ENCODE peak calls at places on chromosome 6, in six cellular contexts. D is GM12865, C is fibroblast of the aortic adventitia, X is A673, A is stomach, M is colonic mucosa. L is an unnamed sample.

GRCh38 chr6:17600527-17601388 is 656 bp downstream of the FAM8A1 start:
- DNase-seq in D (peak), C (peak), X (peak), A (peak), M (peak), L (peak)

GRCh38 chr6:29647927-29648642 is 8.8 kb upstream of the MOG start:
- DNase-seq in D (no peak), C (peak), X (peak), A (no peak), M (no peak), L (peak)

GRCh38 chr6:94362061-94362864 is 942.9 kb upstream of the EPHA7 start:
- DNase-seq in D (no peak), C (no peak), X (no peak), A (no peak), M (no peak), L (no peak)

GRCh38 chr6:53799340-53799739 is 4.5 kb downstream of the LRRC1 start:
- DNase-seq in D (no peak), C (no peak), X (no peak), A (no peak), M (no peak), L (peak)

GRCh38 chr6:16688984-16689636 is 72.2 kb downstream of the ATXN1 start:
- DNase-seq in D (no peak), C (peak), X (no peak), A (no peak), M (no peak), L (peak)

GRCh38 chr6:82097676-82098075 is 149.9 kb downstream of the IBTK start:
- DNase-seq in D (no peak), C (no peak), X (no peak), A (no peak), M (no peak), L (no peak)

GRCh38 chr6:129859524-129859923 is 1.6 kb downstream of the TMEM244 start:
- DNase-seq in D (no peak), C (peak), X (no peak), A (no peak), M (no peak), L (peak)

GRCh38 chr6:45783716-45784115 is 231.9 kb downstream of the CLIC5 start:
- DNase-seq in D (no peak), C (no peak), X (no peak), A (no peak), M (no peak), L (no peak)

GRCh38 chr6:43951063-43951755 is 176.0 kb downstream of the MRPL14 start:
- DNase-seq in D (peak), C (no peak), X (no peak), A (peak), M (peak), L (no peak)

GRCh38 chr6:118668761-118669411 is 17.5 kb upstream of the CEP85L start:
- DNase-seq in D (no peak), C (peak), X (no peak), A (no peak), M (no peak), L (peak)

GRCh38 chr6:106339334-106340029 is 13.9 kb upstream of the ATG5 start:
- DNase-seq in D (peak), C (peak), X (peak), A (peak), M (peak), L (peak)

GRCh38 chr6:161272600-161273355 is 1.1 kb downstream of the AGPAT4 start:
- DNase-seq in D (no peak), C (peak), X (no peak), A (no peak), M (peak), L (peak)

GRCh38 chr6:5471637-5472430 is 210.5 kb downstream of the FARS2 start:
- DNase-seq in D (no peak), C (no peak), X (peak), A (no peak), M (no peak), L (no peak)

GRCh38 chr6:109609737-109610136 is 81.3 kb downstream of the AK9 start:
- DNase-seq in D (no peak), C (no peak), X (no peak), A (no peak), M (no peak), L (no peak)

GRCh38 chr6:5325173-5325572 is 63.9 kb downstream of the FARS2 start:
- DNase-seq in D (peak), C (no peak), X (no peak), A (no peak), M (no peak), L (no peak)

GRCh38 chr6:142542704-142543233 is 241.0 kb downstream of the ADGRG6 start:
- DNase-seq in D (no peak), C (peak), X (no peak), A (peak), M (peak), L (peak)

GRCh38 chr6:136244061-136244616 is 6.0 kb downstream of the MTFR2 start:
- DNase-seq in D (no peak), C (peak), X (no peak), A (no peak), M (no peak), L (peak)

GRCh38 chr6:157092736-157093135 is 230.6 kb downstream of the TMEM242 start:
- DNase-seq in D (no peak), C (peak), X (no peak), A (no peak), M (no peak), L (no peak)

GRCh38 chr6:17968081-17968518 is 19.3 kb downstream of the KIF13A start:
- DNase-seq in D (no peak), C (no peak), X (no peak), A (no peak), M (no peak), L (peak)

GRCh38 chr6:104325341-104326172 is 534.2 kb downstream of the HACE1 start:
- DNase-seq in D (peak), C (peak), X (peak), A (no peak), M (no peak), L (no peak)

GRCh38 chr6:8627085-8627861 is 191.9 kb upstream of the SLC35B3 start:
- DNase-seq in D (peak), C (no peak), X (peak), A (no peak), M (no peak), L (no peak)

GRCh38 chr6:44704240-44705150 is 317.0 kb downstream of the CDC5L start:
- DNase-seq in D (peak), C (no peak), X (no peak), A (no peak), M (no peak), L (no peak)

GRCh38 chr6:5030596-5031136 is 26.8 kb upstream of the RPP40 start:
- DNase-seq in D (peak), C (peak), X (peak), A (peak), M (peak), L (peak)

GRCh38 chr6:128601060-128601459 is 80.7 kb upstream of the PTPRK start:
- DNase-seq in D (no peak), C (peak), X (no peak), A (peak), M (no peak), L (peak)

GRCh38 chr6:21587182-21587924 is 6.2 kb upstream of the SOX4 start:
- DNase-seq in D (peak), C (peak), X (peak), A (peak), M (peak), L (peak)

GRCh38 chr6:31581511-31582229 is 554 bp downstream of the LTB start:
- DNase-seq in D (no peak), C (no peak), X (no peak), A (no peak), M (no peak), L (no peak)

GRCh38 chr6:105492706-105493673 is 90.1 kb upstream of the PREP start:
- DNase-seq in D (peak), C (peak), X (no peak), A (no peak), M (no peak), L (peak)

GRCh38 chr6:1595271-1596087 is 14.2 kb upstream of the FOXC1 start:
- DNase-seq in D (no peak), C (no peak), X (no peak), A (no peak), M (no peak), L (no peak)

GRCh38 chr6:166954118-166954713 is 2.1 kb downstream of the RNASET2 start:
- DNase-seq in D (peak), C (no peak), X (no peak), A (no peak), M (peak), L (no peak)

GRCh38 chr6:6918216-6918983 is 189.4 kb upstream of the RREB1 start:
- DNase-seq in D (peak), C (peak), X (peak), A (no peak), M (no peak), L (peak)

GRCh38 chr6:7156666-7157278 is 49.0 kb downstream of the RREB1 start:
- DNase-seq in D (peak), C (peak), X (peak), A (no peak), M (no peak), L (peak)

GRCh38 chr6:97468981-97469380 is 186.0 kb upstream of the MMS22L start:
- DNase-seq in D (no peak), C (no peak), X (peak), A (no peak), M (no peak), L (no peak)

GRCh38 chr6:104625536-104625935 is 234.2 kb downstream of the HACE1 start:
- DNase-seq in D (no peak), C (peak), X (no peak), A (no peak), M (no peak), L (peak)

GRCh38 chr6:137764464-137764863 is 102.6 kb upstream of the TNFAIP3 start:
- DNase-seq in D (no peak), C (peak), X (peak), A (no peak), M (no peak), L (peak)

GRCh38 chr6:93418113-93418447 is 1.3 kb downstream of the EPHA7 start:
- DNase-seq in D (no peak), C (no peak), X (peak), A (no peak), M (no peak), L (no peak)

GRCh38 chr6:56004421-56004820 is 129.0 kb upstream of the BMP5 start:
- DNase-seq in D (no peak), C (no peak), X (peak), A (no peak), M (no peak), L (peak)

GRCh38 chr6:53398541-53399344 is 50.0 kb upstream of the ELOVL5 start:
- DNase-seq in D (no peak), C (peak), X (no peak), A (no peak), M (no peak), L (peak)

GRCh38 chr6:149267513-149268043 is 49.9 kb upstream of the TAB2 start:
- DNase-seq in D (no peak), C (no peak), X (no peak), A (no peak), M (no peak), L (no peak)

GRCh38 chr6:149261364-149261763 is 56.1 kb upstream of the TAB2 start:
- DNase-seq in D (no peak), C (no peak), X (no peak), A (no peak), M (no peak), L (no peak)

GRCh38 chr6:149266659-149267058 is 50.9 kb upstream of the TAB2 start:
- DNase-seq in D (peak), C (no peak), X (no peak), A (no peak), M (no peak), L (no peak)

GRCh38 chr6:149265945-149266344 is 51.6 kb upstream of the TAB2 start:
- DNase-seq in D (no peak), C (no peak), X (no peak), A (no peak), M (no peak), L (no peak)

GRCh38 chr6:149264629-149265028 is 52.9 kb upstream of the TAB2 start:
- DNase-seq in D (no peak), C (no peak), X (no peak), A (no peak), M (no peak), L (no peak)
- TF ChIP-seq CTCF in D (no peak), C (no peak), X (no peak), A (no peak), M (no peak), L (no peak)

GRCh38 chr6:33967966-33968724 is 164.3 kb upstream of the MLN start:
- DNase-seq in D (no peak), C (no peak), X (peak), A (no peak), M (peak), L (no peak)
- TF ChIP-seq CTCF in D (no peak), C (peak), X (peak), A (no peak), M (peak), L (no peak)

GRCh38 chr6:42338573-42339218 is 113.0 kb downstream of the TRERF1 start:
- DNase-seq in D (no peak), C (peak), X (no peak), A (no peak), M (no peak), L (peak)
- TF ChIP-seq CTCF in D (no peak), C (peak), X (no peak), A (no peak), M (no peak), L (peak)

DNA sequence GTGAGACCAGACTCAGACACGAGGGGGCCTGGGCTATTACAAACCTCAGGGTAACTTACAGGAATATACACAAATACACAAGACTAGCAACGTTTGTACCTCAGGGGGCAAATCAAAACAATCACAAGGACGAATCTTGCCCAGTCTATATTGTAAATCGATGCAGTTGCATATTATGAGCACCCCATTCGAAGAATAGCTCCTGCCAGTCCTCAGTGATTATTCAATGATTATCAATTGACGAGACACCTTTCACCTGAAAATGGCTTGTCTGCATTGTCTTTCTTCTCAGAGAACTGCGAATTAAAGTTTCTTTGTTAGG is 24.6 kb upstream of the MAP3K7 start:
- DNase-seq in D (no peak), C (no peak), X (no peak), A (no peak), M (no peak), L (no peak)
- TF ChIP-seq CTCF in D (no peak), C (no peak), X (no peak), A (no peak), M (no peak), L (no peak)

DNA sequence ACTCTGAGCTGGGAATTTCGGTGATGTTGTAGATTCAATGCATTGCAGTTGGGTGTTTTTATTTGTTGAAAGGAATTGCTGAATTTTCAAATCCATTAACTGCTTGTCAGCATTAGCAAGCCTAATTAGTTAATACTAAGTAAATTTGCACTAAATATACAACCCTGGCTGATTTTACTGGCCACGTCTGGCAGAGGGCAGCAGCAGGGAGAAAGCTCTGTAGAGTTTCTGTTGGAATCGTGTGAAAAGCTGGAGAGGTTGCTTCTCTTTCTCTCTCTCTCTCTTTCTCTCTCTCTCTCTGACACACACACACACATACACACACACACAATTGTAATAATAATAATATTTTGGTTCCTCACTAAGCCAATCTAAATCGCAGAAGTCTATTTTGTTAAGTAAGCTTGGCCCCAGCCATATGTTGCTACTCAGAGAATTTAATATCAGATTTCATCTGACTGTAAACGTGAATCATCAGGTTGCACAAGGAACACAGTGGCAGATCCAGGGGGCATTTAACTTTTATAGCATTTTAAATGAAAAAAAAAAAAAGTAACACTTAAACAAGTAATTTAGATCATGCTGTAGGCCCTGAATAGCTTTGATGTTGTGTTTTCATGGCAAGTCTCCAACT is 289.5 kb downstream of the ESR1 start:
- DNase-seq in D (no peak), C (peak), X (peak), A (no peak), M (no peak), L (peak)
- TF ChIP-seq CTCF in D (no peak), C (peak), X (no peak), A (no peak), M (no peak), L (peak)

DNA sequence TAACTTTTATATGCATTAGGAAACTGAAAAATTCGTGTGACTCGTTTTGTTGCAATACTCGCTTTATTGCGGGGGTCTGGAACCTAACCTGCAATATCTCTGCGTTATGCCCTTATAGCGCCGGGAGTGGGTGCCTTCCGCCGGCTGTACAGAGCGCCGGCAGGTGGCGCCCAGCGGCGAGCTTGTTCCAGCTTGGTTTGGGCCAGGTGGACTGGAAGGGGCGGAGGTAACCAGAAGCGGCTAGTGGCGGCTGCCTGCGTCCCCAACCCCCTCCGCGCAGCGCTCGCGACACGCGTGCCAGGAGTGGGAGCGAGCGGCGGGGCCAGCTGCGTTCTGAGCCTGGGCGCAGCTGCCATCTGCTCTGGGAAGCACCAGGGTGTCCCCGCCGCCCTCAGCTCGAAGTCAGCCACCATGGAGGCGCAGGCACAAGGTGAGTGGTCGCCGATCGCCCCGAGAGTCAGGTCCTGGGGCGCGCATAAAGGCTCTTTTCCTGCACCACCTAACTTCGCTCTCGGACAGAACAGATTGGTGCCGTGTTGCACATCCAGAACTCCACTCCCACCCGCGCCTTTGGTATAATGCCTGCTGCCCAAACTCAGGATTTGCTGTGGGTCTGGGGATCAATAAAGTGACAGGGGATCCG is at the start of gene TPD52L1:
- DNase-seq in D (peak), C (peak), X (peak), A (peak), M (peak), L (peak)
- TF ChIP-seq CTCF in D (peak), C (peak), X (peak), A (no peak), M (peak), L (peak)

L was measured in IMR-90.